ENCODE peak calls at places on chromosomes 16 and 17, in five cellular contexts. M, T, C, U and E are unnamed samples.

GRCh38 chr16:27199747-27200146 is 3.6 kb upstream of the KDM8 start:
- DNase-seq in M (no peak), T (no peak), C (no peak), U (no peak), E (no peak)

GRCh38 chr16:74169687-74170522 is 126.7 kb upstream of the PSMD7 start:
- DNase-seq in M (peak; percentile 97), T (no peak), C (no peak), U (no peak), E (no peak)

GRCh38 chr17:3750926-3751325 is 27.2 kb downstream of the HASPIN start:
- DNase-seq in M (no peak), T (no peak), C (no peak), U (no peak), E (no peak)

GRCh38 chr17:43411369-43411677 is 12.5 kb downstream of the ARL4D start:
- DNase-seq in M (no peak), T (no peak), C (no peak), U (no peak), E (no peak)

GRCh38 chr17:66716236-66717026 is 118.5 kb upstream of the CACNG5 start:
- DNase-seq in M (peak; percentile 43), T (no peak), C (no peak), U (no peak), E (no peak)

GRCh38 chr16:22250522-22250921 is 44.4 kb downstream of the EEF2K start:
- DNase-seq in M (no peak), T (no peak), C (peak; percentile 62), U (no peak), E (no peak)

GRCh38 chr17:81471804-81472456 is 40.7 kb downstream of the ACTG1 start:
- DNase-seq in M (peak; percentile 51), T (no peak), C (peak; percentile 60), U (peak; percentile 93), E (peak; percentile 94)

GRCh38 chr16:12674096-12674495 is 129.6 kb downstream of the CPPED1 start:
- DNase-seq in M (no peak), T (no peak), C (no peak), U (no peak), E (no peak)

GRCh38 chr17:62680541-62681052 is 53.1 kb downstream of the MRC2 start:
- DNase-seq in M (no peak), T (no peak), C (no peak), U (peak; percentile 71), E (no peak)

GRCh38 chr16:65975049-65975708 is 391.3 kb upstream of the CDH5 start:
- DNase-seq in M (peak; percentile 83), T (no peak), C (no peak), U (no peak), E (no peak)

GRCh38 chr17:11490171-11490760 is 108.0 kb upstream of the DNAH9 start:
- DNase-seq in M (no peak), T (no peak), C (no peak), U (no peak), E (no peak)

GRCh38 chr16:57801098-57801855 is 1.0 kb downstream of the KIFC3 start:
- DNase-seq in M (peak; percentile 61), T (no peak), C (no peak), U (no peak), E (no peak)

GRCh38 chr16:22186517-22186916 is 19.6 kb upstream of the EEF2K start:
- DNase-seq in M (no peak), T (no peak), C (no peak), U (no peak), E (no peak)

GRCh38 chr17:76997981-76998531 is 129.9 kb downstream of the MGAT5B start:
- DNase-seq in M (no peak), T (no peak), C (no peak), U (no peak), E (no peak)

GRCh38 chr16:9612267-9612666 is 520.8 kb downstream of the HAPSTR1 start:
- DNase-seq in M (no peak), T (no peak), C (no peak), U (no peak), E (no peak)

GRCh38 chr16:2046125-2046888 is 1.3 kb downstream of the NTHL1 start:
- DNase-seq in M (no peak), T (no peak), C (no peak), U (no peak), E (no peak)

GRCh38 chr16:68605746-68606145 is 39.4 kb upstream of the CDH3 start:
- DNase-seq in M (no peak), T (no peak), C (no peak), U (no peak), E (no peak)

GRCh38 chr16:58481931-58482330 is 18.0 kb upstream of the NDRG4 start:
- DNase-seq in M (no peak), T (no peak), C (no peak), U (no peak), E (no peak)

GRCh38 chr17:29931253-29931932 is 1.4 kb upstream of the SSH2 start:
- DNase-seq in M (peak; percentile 82), T (peak; percentile 54), C (peak; percentile 32), U (peak; percentile 67), E (peak; percentile 25)

GRCh38 chr16:66248096-66248495 is 118.4 kb upstream of the CDH5 start:
- DNase-seq in M (peak; percentile 73), T (no peak), C (peak; percentile 80), U (peak; percentile 83), E (peak; percentile 51)

GRCh38 chr17:75266315-75267145 is 4.5 kb downstream of the MIF4GD start:
- DNase-seq in M (no peak), T (no peak), C (no peak), U (no peak), E (no peak)

GRCh38 chr17:62781826-62782225 is 26.3 kb downstream of the MARCHF10 start:
- DNase-seq in M (peak; percentile 70), T (no peak), C (no peak), U (no peak), E (no peak)

GRCh38 chr16:4109250-4109736 is 6.9 kb downstream of the ADCY9 start:
- DNase-seq in M (no peak), T (no peak), C (no peak), U (no peak), E (no peak)

GRCh38 chr17:67891481-67892119 is 66.3 kb downstream of the BPTF start:
- DNase-seq in M (peak; percentile 67), T (no peak), C (no peak), U (peak; percentile 27), E (no peak)

GRCh38 chr17:81400939-81401726 is 5.9 kb downstream of the BAHCC1 start:
- DNase-seq in M (peak; percentile 71), T (no peak), C (peak; percentile 51), U (no peak), E (no peak)

GRCh38 chr17:44102845-44103622 is 20.4 kb downstream of the HDAC5 start:
- DNase-seq in M (no peak), T (no peak), C (no peak), U (no peak), E (no peak)

GRCh38 chr17:49361129-49361901 is 735 bp downstream of the ZNF652 start:
- DNase-seq in M (no peak), T (no peak), C (peak; percentile 32), U (peak; percentile 26), E (peak; percentile 20)

GRCh38 chr17:81917565-81918332 is at the start of gene SIRT7:
- DNase-seq in M (peak; percentile 64), T (peak; percentile 83), C (peak; percentile 74), U (peak; percentile 60), E (peak; percentile 36)

GRCh38 chr16:60686824-60687223 is 1349.4 kb downstream of the CDH8 start:
- DNase-seq in M (no peak), T (no peak), C (no peak), U (no peak), E (no peak)
- H3K9me3 ChIP-seq in M (no peaks in the 10 kb centered on the region), T (no peaks in the 10 kb centered on the region), C (peaks cover 10% of the 10 kb centered on the region), U (no peaks in the 10 kb centered on the region), E (peaks cover 18% of the 10 kb centered on the region)

GRCh38 chr17:82944990-82945389 is 105.2 kb upstream of the ZNF750 start:
- DNase-seq in M (no peak), T (no peak), C (no peak), U (no peak), E (no peak)
- H3K9me3 ChIP-seq in M (no peaks in the 10 kb centered on the region), T (peaks cover 73% of the 10 kb centered on the region), C (peaks cover 18% of the 10 kb centered on the region), U (no peaks in the 10 kb centered on the region), E (peaks cover 57% of the 10 kb centered on the region)

DNA sequence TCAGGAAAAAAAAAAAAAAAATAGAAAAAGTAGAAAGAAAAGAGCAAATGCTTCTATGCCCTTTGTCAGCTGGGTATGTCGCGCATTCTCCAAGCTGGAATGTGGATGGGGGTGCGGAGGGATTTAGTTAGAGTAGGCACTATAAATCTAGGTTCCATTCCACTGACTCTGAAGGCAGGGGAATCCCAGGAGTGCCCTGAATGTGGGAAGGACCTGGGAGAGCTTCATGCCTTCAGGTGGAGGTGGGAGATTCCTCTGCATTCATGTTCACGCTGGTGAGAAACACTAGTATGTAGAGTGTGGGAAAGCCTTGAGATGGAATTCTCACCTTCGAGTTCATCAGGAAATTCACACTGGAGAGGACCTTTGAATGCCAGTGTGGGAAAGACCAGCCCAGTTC is 12.4 kb downstream of the ZNF232 start:
- DNase-seq in M (no peak), T (no peak), C (no peak), U (no peak), E (no peak)
- H3K9me3 ChIP-seq in M (peaks cover 2% of the 10 kb centered on the region), T (peaks cover 57% of the 10 kb centered on the region), C (peaks cover 26% of the 10 kb centered on the region), U (no peaks in the 10 kb centered on the region), E (peaks cover 25% of the 10 kb centered on the region)

GRCh38 chr16:88533381-88533831 is 36.8 kb upstream of the ZC3H18 start:
- DNase-seq in M (peak; percentile 50), T (peak; percentile 29), C (peak; percentile 34), U (no peak), E (no peak)
- H3K9me3 ChIP-seq in M (no peaks in the 10 kb centered on the region), T (no peaks in the 10 kb centered on the region), C (no peaks in the 10 kb centered on the region), U (no peaks in the 10 kb centered on the region), E (no peaks in the 10 kb centered on the region)